ENCODE peak calls at places on chromosomes 16 and 17, in six cellular contexts. One of them, this sample, is unnamed.

GRCh38 chr17:4849011-4849536 is 15.9 kb downstream of the MINK1 start:
- DNase-seq in tibial nerve: no peak
- DNase-seq in H1: no peak
- DNase-seq in transverse colon: no peak
- DNase-seq in stomach: no peak
- DNase-seq in K562: no peak
- DNase-seq in this sample: no peak

GRCh38 chr17:27670791-27671590 is 40.0 kb downstream of the LGALS9 start:
- DNase-seq in tibial nerve: no peak
- DNase-seq in transverse colon: no peak
- DNase-seq in K562: no peak
- DNase-seq in stomach: no peak
- DNase-seq in H1: no peak
- DNase-seq in this sample: no peak

GRCh38 chr17:2008332-2009126 is 16.6 kb downstream of the RTN4RL1 start:
- DNase-seq in transverse colon: peak
- DNase-seq in K562: no peak
- DNase-seq in stomach: no peak
- DNase-seq in H1: no peak
- DNase-seq in tibial nerve: no peak
- DNase-seq in this sample: no peak

GRCh38 chr17:73503560-73503959 is 140.7 kb downstream of the SDK2 start:
- DNase-seq in stomach: no peak
- DNase-seq in K562: peak
- DNase-seq in transverse colon: no peak
- DNase-seq in tibial nerve: no peak
- DNase-seq in H1: no peak
- DNase-seq in this sample: no peak

GRCh38 chr17:10737168-10737622 is 7.4 kb upstream of the TMEM220 start:
- DNase-seq in stomach: peak
- DNase-seq in K562: peak
- DNase-seq in H1: peak
- DNase-seq in tibial nerve: peak
- DNase-seq in transverse colon: peak
- DNase-seq in this sample: peak

GRCh38 chr17:74478369-74479100 is 12.1 kb downstream of the CD300A start:
- DNase-seq in stomach: no peak
- DNase-seq in H1: no peak
- DNase-seq in tibial nerve: no peak
- DNase-seq in transverse colon: peak
- DNase-seq in K562: no peak
- DNase-seq in this sample: no peak

GRCh38 chr16:68994324-68994723 is 111.1 kb upstream of the HAS3 start:
- DNase-seq in H1: no peak
- DNase-seq in tibial nerve: no peak
- DNase-seq in stomach: no peak
- DNase-seq in K562: no peak
- DNase-seq in transverse colon: no peak
- DNase-seq in this sample: no peak

GRCh38 chr17:38560503-38561318 is 45.0 kb downstream of the SRCIN1 start:
- DNase-seq in transverse colon: no peak
- DNase-seq in tibial nerve: no peak
- DNase-seq in stomach: no peak
- DNase-seq in H1: no peak
- DNase-seq in K562: no peak
- DNase-seq in this sample: no peak

GRCh38 chr17:18143044-18143936 is 34.7 kb downstream of the MYO15A start:
- DNase-seq in tibial nerve: no peak
- DNase-seq in stomach: no peak
- DNase-seq in H1: peak
- DNase-seq in transverse colon: no peak
- DNase-seq in K562: peak
- DNase-seq in this sample: no peak

DNA sequence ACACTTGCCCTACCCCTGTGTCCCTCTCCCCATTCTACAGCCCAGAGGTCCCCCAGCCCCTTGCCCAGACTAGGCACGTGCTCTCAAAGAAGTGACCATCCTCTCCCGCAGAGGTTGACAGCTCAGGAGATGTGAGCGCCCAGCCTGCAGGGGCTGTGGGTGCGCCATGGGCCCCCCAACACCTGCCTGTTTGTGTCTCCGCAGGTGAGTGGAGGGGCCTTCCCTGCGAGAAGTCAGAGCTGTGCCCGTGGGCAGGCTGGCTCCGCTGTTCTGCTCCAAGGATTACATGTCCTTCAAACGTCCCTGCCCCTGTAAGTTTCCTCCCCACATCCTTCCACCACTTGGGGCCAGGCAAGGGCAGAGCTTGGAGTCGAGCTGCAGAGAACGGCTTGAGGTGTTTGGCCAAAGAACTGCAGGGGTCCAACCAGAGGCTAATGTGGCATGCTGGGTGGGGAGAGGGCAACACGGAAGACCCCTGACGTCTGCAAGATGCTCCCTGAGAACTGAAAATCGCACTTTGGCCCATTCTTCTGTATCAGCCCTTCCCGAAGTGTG is 10.4 kb downstream of the BEAN1 start:
- DNase-seq in H1: no peak
- DNase-seq in stomach: no peak
- DNase-seq in tibial nerve: no peak
- DNase-seq in K562: no peak
- DNase-seq in transverse colon: no peak
- DNase-seq in this sample: no peak
- TF ChIP-seq EP300 in H1: no peak
- TF ChIP-seq EP300 in stomach: no peak
- TF ChIP-seq EP300 in tibial nerve: no peak
- TF ChIP-seq EP300 in K562: no peak
- TF ChIP-seq EP300 in transverse colon: no peak
- TF ChIP-seq EP300 in this sample: no peak

DNA sequence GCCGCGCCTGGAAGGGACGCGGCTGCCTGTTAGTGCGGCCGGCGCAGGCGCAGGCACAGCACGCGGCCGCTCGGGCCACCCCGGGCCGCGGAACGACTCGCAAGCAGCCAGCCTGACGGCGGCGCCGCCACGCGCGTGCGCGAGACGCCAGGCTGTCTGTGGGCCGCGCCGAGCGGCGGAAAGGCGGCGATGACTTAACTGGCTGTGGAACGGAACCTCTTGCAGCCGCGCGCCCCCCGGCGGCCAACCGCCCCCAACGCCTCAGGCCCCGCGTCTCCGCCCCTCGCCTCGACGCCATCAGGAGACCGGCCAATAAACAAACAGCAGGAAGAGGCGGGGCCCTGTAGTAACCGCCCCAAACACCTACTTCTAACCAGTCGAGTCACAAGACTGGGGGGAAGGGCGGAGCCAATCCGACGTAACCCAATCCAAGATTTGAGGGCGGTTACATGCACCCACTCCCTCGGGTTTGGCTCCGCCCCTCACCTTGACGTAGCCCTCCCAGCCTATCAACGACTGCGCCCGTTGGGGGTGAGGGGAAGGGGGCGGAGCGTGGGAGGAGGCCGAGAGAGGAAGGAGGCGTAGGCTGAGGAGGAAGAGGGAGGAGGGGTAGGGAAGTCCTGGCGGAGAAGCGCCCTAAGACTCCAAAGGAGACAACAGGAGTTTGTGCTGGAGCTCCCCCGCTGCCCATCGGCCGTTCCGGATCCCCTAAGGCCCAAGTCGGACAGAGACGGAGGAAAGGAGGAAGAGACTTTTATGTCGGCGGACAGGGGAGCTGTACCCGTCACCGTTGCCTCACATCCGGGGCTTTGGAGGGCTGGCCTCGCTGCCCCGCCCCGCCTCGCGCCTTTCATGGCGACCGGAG is at the start of gene FBRS:
- DNase-seq in transverse colon: peak
- DNase-seq in H1: peak
- DNase-seq in K562: peak
- DNase-seq in stomach: peak
- DNase-seq in tibial nerve: peak
- DNase-seq in this sample: peak
- TF ChIP-seq POLR2A in transverse colon: peak
- TF ChIP-seq POLR2A in H1: no peak
- TF ChIP-seq POLR2A in K562: peak
- TF ChIP-seq POLR2A in stomach: no peak
- TF ChIP-seq POLR2A in tibial nerve: peak
- TF ChIP-seq POLR2A in this sample: peak

DNA sequence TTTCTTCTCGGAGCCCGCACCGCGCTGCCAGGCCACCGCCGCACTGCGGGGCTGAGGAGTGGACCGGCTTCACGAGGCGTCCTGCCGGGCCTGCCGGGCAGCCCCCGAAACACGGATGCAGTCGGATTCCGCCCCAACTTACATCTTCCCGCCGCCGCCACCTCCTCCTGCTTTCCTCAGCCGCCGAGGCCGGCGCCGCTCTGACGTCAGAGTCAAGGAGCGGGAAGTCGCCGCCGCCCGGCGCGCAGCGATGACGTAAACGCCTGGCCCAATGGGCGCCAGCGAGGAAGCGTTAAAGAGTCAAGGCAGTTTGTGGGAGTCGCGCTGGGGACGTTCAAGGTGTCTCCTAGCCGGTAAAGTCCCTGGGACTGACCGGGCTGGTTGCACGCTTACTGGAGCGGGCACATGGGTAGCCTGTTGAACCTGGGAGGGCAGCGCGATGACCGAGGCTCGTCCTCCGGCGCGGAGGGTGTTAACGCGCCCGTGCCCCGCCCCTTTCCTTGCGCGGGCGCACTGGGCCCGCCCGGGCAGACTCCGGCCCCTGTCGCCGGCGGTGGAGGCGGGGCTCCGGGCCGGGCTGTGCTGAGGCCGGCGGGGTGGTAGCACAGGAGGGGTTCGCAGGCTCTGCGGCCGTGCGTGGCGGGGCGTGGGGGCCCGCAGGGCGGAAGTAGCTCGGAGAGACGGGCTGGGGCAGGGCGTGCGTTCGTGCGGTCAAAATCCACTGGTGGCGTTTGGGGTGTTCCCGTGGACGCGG is at the start of gene RNPS1:
- DNase-seq in tibial nerve: peak
- DNase-seq in stomach: peak
- DNase-seq in K562: peak
- DNase-seq in transverse colon: peak
- DNase-seq in H1: peak
- DNase-seq in this sample: peak
- TF ChIP-seq EP300 in tibial nerve: peak
- TF ChIP-seq EP300 in stomach: no peak
- TF ChIP-seq EP300 in K562: peak
- TF ChIP-seq EP300 in transverse colon: peak
- TF ChIP-seq EP300 in H1: no peak
- TF ChIP-seq EP300 in this sample: no peak

GRCh38 chr16:10886739-10887269 is 9.8 kb downstream of the CIITA start:
- DNase-seq in K562: peak
- DNase-seq in stomach: no peak
- DNase-seq in H1: no peak
- DNase-seq in transverse colon: no peak
- DNase-seq in tibial nerve: no peak
- DNase-seq in this sample: no peak

GRCh38 chr16:10888320-10888937 is 11.4 kb downstream of the CIITA start:
- DNase-seq in transverse colon: no peak
- DNase-seq in stomach: no peak
- DNase-seq in tibial nerve: no peak
- DNase-seq in K562: no peak
- DNase-seq in H1: no peak
- DNase-seq in this sample: no peak

GRCh38 chr16:10881479-10882030 is 4.6 kb downstream of the CIITA start:
- DNase-seq in transverse colon: no peak
- DNase-seq in tibial nerve: no peak
- DNase-seq in H1: no peak
- DNase-seq in stomach: no peak
- DNase-seq in K562: no peak
- DNase-seq in this sample: no peak

GRCh38 chr16:10883004-10883403 is 6.0 kb downstream of the CIITA start:
- DNase-seq in H1: no peak
- DNase-seq in tibial nerve: no peak
- DNase-seq in K562: no peak
- DNase-seq in stomach: peak
- DNase-seq in transverse colon: no peak
- DNase-seq in this sample: no peak

GRCh38 chr16:10885246-10885645 is 8.2 kb downstream of the CIITA start:
- DNase-seq in transverse colon: no peak
- DNase-seq in K562: no peak
- DNase-seq in H1: no peak
- DNase-seq in tibial nerve: no peak
- DNase-seq in stomach: no peak
- DNase-seq in this sample: no peak
- TF ChIP-seq POLR2A in transverse colon: no peak
- TF ChIP-seq POLR2A in K562: no peak
- TF ChIP-seq POLR2A in H1: no peak
- TF ChIP-seq POLR2A in tibial nerve: no peak
- TF ChIP-seq POLR2A in stomach: no peak
- TF ChIP-seq POLR2A in this sample: no peak

DNA sequence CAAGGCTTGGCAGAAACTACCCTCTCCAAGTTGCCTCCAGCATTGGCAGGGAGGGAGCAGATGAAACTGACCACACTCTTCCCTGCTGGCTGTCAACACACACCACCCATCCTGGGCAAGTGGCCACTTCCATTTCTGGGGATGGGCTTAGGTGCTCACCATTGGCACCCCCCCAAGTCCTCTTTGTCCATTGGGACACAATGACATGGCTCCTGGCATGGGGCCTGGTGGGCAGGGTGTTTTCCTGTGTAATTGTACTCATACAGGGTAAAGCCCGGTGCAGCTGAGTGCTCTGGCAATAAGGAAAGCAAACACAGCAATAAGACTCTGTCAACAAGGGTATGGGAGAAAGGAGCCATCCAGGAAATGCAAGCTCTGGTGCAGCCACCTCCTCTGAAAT is 22.6 kb downstream of the SCNN1B start:
- DNase-seq in K562: no peak
- DNase-seq in transverse colon: peak
- DNase-seq in H1: no peak
- DNase-seq in tibial nerve: no peak
- DNase-seq in stomach: peak
- DNase-seq in this sample: peak
- TF ChIP-seq EP300 in K562: no peak
- TF ChIP-seq EP300 in transverse colon: peak
- TF ChIP-seq EP300 in H1: no peak
- TF ChIP-seq EP300 in tibial nerve: no peak
- TF ChIP-seq EP300 in stomach: no peak
- TF ChIP-seq EP300 in this sample: no peak

GRCh38 chr16:25748099-25748654 is 56.4 kb downstream of the HS3ST4 start:
- DNase-seq in H1: no peak
- DNase-seq in K562: no peak
- DNase-seq in tibial nerve: no peak
- DNase-seq in transverse colon: no peak
- DNase-seq in stomach: no peak
- DNase-seq in this sample: no peak
- TF ChIP-seq POLR2A in H1: no peak
- TF ChIP-seq POLR2A in K562: no peak
- TF ChIP-seq POLR2A in tibial nerve: no peak
- TF ChIP-seq POLR2A in transverse colon: no peak
- TF ChIP-seq POLR2A in stomach: no peak
- TF ChIP-seq POLR2A in this sample: no peak